ENCODE peak calls at places on chromosomes 13 and 19, in ten cellular contexts. E, O, T, Z, W, S, R, K, I and F are unnamed samples.

GRCh38 chr19:48878219-48879024 is 6.2 kb downstream of the PPP1R15A start:
- DNase-seq in E (peak), O (peak), T (peak), Z (peak), W (peak), S (no peak), R (peak), K (no peak), I (no peak), F (no peak)

GRCh38 chr13:51767100-51767499 is 36.9 kb downstream of the DHRS12 start:
- DNase-seq in E (no peak), O (no peak), T (no peak), Z (no peak), W (no peak), S (no peak), R (no peak), K (no peak), I (no peak), F (no peak)

GRCh38 chr13:93183302-93183701 is 43.3 kb upstream of the GPC6 start:
- DNase-seq in E (no peak), O (no peak), T (no peak), Z (no peak), W (no peak), S (no peak), R (no peak), K (no peak), I (no peak), F (no peak)

GRCh38 chr13:110565296-110565695 is 3.8 kb upstream of the RAB20 start:
- DNase-seq in E (no peak), O (no peak), T (no peak), Z (no peak), W (no peak), S (no peak), R (no peak), K (no peak), I (no peak), F (no peak)

GRCh38 chr13:45773236-45773635 is 71.1 kb downstream of the CBY2 start:
- DNase-seq in E (no peak), O (no peak), T (no peak), Z (peak), W (peak), S (no peak), R (peak), K (no peak), I (peak), F (peak)

GRCh38 chr13:114151031-114151430 is 18.6 kb upstream of the RASA3 start:
- DNase-seq in E (no peak), O (no peak), T (no peak), Z (no peak), W (no peak), S (no peak), R (no peak), K (no peak), I (no peak), F (no peak)

GRCh38 chr13:102703721-102704035 is 8.8 kb upstream of the METTL21C start:
- DNase-seq in E (no peak), O (no peak), T (no peak), Z (no peak), W (no peak), S (no peak), R (no peak), K (no peak), I (no peak), F (no peak)

GRCh38 chr19:19010551-19010950 is 22.8 kb downstream of the SUGP2 start:
- DNase-seq in E (no peak), O (no peak), T (no peak), Z (no peak), W (no peak), S (no peak), R (no peak), K (no peak), I (no peak), F (no peak)

DNA sequence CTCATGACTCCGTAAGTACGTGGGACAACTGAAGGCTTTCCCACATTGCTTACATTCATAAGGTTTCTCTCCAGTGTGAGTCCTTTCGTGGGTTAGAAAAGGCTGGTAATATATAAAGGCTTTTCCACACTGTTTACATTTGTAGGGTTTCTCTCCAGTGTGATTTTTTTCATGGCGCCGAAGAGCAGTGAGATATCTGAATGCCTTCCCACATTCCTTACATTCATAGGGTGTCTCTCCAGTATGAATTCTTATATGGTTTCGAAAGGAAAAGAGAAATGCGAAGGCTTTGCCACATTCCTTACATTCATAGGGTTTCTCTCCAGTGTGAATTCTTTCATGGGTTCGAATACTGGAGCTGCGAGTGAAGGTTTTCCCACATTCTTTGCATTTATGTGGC is 29.5 kb downstream of the ZNF490 start:
- DNase-seq in E (no peak), O (no peak), T (no peak), Z (no peak), W (no peak), S (no peak), R (no peak), K (no peak), I (no peak), F (no peak)
- H3K4me3 ChIP-seq in E (no peak), O (no peak), T (no peak), Z (no peak), W (no peak), S (no peak), R (no peak), K (no peak), I (no peak), F (no peak)

GRCh38 chr19:38569368-38569983 is 48.3 kb downstream of the MAP4K1 start:
- DNase-seq in E (no peak), O (no peak), T (no peak), Z (no peak), W (no peak), S (no peak), R (no peak), K (no peak), I (no peak), F (no peak)

GRCh38 chr19:38564981-38565685 is 52.6 kb downstream of the MAP4K1 start:
- DNase-seq in E (no peak), O (peak), T (no peak), Z (no peak), W (no peak), S (no peak), R (no peak), K (peak), I (no peak), F (no peak)

GRCh38 chr19:38563475-38563874 is 54.3 kb downstream of the MAP4K1 start:
- DNase-seq in E (no peak), O (no peak), T (no peak), Z (no peak), W (no peak), S (no peak), R (no peak), K (no peak), I (no peak), F (no peak)

GRCh38 chr19:38562096-38562495 is 55.7 kb downstream of the MAP4K1 start:
- DNase-seq in E (no peak), O (no peak), T (no peak), Z (no peak), W (no peak), S (no peak), R (no peak), K (no peak), I (no peak), F (no peak)

DNA sequence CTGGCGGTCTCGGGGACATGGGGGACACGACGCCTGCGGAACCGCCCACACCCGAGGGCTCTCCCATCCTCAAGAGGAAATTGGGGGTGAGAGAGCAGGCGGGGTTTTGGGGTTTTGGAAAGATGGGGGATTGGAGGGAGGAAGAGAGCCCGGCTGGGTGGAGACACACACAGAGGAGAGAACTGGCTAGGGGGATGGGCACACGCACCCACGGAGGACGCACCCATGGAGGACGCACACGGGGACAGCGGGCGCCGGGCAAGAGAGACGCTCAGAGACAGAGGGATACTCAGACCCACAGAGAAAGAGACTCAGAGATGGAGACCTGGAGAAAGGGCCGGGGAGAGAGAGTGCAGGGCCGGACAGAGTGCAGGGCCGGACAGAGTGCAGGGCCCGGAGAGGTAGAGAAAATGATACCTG is 52.1 kb downstream of the MAP4K1 start:
- DNase-seq in E (no peak), O (no peak), T (no peak), Z (no peak), W (no peak), S (no peak), R (no peak), K (no peak), I (no peak), F (no peak)
- H3K4me3 ChIP-seq in E (no peak), O (no peak), T (no peak), Z (no peak), W (no peak), S (peak), R (no peak), K (no peak), I (no peak), F (no peak)

GRCh38 chr13:63163903-63164302 is 1748.3 kb upstream of the PCDH20 start:
- DNase-seq in E (no peak), O (no peak), T (no peak), Z (no peak), W (no peak), S (no peak), R (no peak), K (no peak), I (no peak), F (no peak)

GRCh38 chr13:63167699-63168337 is 1752.2 kb upstream of the PCDH20 start:
- DNase-seq in E (no peak), O (no peak), T (no peak), Z (peak), W (no peak), S (no peak), R (no peak), K (no peak), I (no peak), F (no peak)
- H3K4me3 ChIP-seq in E (no peak), O (no peak), T (no peak), Z (no peak), W (no peak), S (no peak), R (no peak), K (no peak), I (no peak), F (no peak)

GRCh38 chr19:36449059-36449670 is 30.7 kb upstream of the ZFP82 start:
- DNase-seq in E (no peak), O (no peak), T (no peak), Z (no peak), W (no peak), S (no peak), R (no peak), K (no peak), I (no peak), F (no peak)
- H3K4me3 ChIP-seq in E (no peak), O (no peak), T (no peak), Z (no peak), W (no peak), S (no peak), R (no peak), K (no peak), I (no peak), F (no peak)

DNA sequence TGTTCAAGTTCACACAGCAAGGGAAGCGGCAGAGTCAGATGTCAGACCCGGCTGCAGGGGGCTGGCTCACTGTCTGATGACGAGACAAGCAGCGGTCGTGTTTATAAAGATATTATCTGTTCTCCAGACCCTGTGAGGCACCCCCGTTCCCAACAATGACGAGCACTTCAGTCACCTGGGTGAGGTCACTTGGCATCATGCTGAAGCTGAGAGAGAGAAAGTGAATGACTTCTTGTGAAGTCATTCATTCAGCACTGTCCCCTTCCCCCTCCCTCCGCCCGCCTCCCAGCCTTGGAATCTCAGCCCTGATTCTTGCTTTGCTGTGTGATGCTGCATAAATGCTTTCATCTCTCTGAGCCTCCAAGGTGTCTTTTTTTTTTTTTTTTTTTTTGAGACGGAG is 4.9 kb upstream of the LYPD3 start:
- DNase-seq in E (no peak), O (no peak), T (no peak), Z (peak), W (peak), S (no peak), R (peak), K (no peak), I (peak), F (peak)
- H3K4me3 ChIP-seq in E (no peak), O (no peak), T (no peak), Z (no peak), W (no peak), S (no peak), R (no peak), K (no peak), I (no peak), F (no peak)

DNA sequence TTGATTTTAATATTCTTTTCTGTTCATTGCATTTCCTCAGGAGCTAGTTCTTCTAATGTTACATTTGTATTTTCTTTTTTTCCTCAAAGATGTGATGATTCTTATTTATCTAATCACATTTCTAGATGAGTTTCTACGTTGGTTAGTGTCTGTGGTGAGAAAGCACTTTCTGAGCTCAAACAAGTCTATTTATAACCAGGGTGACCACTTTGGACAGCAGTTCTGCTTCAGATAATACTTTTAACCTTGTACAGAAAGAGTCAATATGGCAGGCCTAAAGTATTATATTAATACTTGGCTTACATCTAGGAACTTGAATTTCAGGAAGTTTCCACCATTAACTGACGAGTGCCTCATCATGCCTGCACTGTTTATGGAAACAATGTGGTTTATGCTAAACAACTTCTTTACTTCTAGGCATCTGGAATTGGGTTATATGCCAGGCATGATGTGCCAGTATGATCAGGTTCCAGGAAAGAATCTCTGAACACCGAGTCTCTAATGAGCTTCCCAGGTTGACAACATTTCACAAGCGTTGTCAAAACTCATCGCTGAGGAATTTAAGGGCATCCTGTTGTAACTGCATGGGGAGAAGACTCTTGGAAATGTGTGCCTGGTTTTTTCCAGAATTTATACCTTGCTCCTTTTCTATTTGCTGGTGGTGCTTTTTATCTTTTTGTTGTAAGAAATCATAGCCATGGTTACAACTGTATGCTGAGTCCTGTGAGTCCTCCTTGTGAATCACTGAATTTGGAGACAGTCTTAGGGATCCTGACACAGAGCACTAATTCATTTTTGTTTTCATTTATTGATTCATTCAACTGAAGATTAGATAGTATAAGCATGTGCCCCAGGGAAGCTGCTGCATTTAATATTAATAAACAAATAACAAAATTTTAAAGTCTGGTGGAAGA is 344.4 kb upstream of the PCDH9 start:
- DNase-seq in E (peak), O (peak), T (peak), Z (peak), W (no peak), S (no peak), R (peak), K (no peak), I (peak), F (peak)
- H3K4me3 ChIP-seq in E (no peak), O (no peak), T (no peak), Z (no peak), W (no peak), S (no peak), R (no peak), K (no peak), I (no peak), F (no peak)

GRCh38 chr19:14003279-14004051 is 2.7 kb downstream of the RFX1 start:
- DNase-seq in E (peak), O (no peak), T (no peak), Z (no peak), W (peak), S (peak), R (no peak), K (no peak), I (no peak), F (no peak)

GRCh38 chr19:14004619-14005380 is 1.3 kb downstream of the RFX1 start:
- DNase-seq in E (peak), O (peak), T (no peak), Z (no peak), W (peak), S (peak), R (no peak), K (peak), I (no peak), F (no peak)

GRCh38 chr19:14005381-14006084 is 587 bp downstream of the RFX1 start:
- DNase-seq in E (peak), O (peak), T (peak), Z (peak), W (peak), S (peak), R (peak), K (peak), I (peak), F (peak)

GRCh38 chr19:14000691-14001365 is 5.3 kb downstream of the RFX1 start:
- DNase-seq in E (no peak), O (no peak), T (no peak), Z (no peak), W (no peak), S (peak), R (no peak), K (no peak), I (no peak), F (no peak)

DNA sequence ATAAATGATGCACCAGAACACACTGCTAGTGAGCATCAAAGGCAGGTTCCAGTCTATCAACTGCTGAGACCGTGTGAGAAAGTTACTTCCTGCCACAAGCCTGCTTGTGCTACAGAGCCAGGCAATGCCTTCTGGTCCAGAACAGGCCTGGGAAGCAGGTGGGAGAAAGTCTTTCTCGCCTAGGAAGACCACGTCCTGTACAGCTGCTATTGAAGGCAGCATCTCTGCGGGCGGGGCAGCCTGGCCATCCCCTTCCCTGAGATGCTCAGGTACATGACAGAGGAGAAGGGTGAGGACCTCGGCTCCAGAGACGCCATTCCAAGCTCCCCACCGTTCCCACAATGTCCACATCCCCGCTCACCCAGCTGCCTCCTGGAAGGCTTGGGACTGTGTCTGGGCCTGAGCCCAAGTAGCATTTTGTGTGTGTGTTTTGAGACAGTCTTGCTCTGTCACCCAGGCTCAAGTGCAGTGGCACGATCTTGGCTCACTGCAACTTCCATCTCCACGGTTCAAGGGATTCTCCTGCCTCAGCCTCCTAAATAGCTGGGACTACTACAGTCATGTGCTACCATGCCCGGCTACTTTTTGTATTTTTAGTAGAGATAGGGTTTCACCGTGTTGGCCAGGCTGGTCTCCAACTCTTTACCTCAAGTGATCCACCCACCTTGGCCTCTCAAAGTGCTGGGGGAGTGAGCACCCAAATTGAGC is 3.4 kb downstream of the RFX1 start:
- DNase-seq in E (no peak), O (no peak), T (no peak), Z (no peak), W (no peak), S (peak), R (no peak), K (no peak), I (no peak), F (no peak)
- H3K4me3 ChIP-seq in E (no peak), O (no peak), T (no peak), Z (no peak), W (no peak), S (no peak), R (no peak), K (no peak), I (no peak), F (no peak)